ENCODE peak calls at places on chromosomes 5 and 9, in ten cellular contexts. One of them, this sample, is unnamed.

GRCh38 chr5:52342361-52342760 is 445.4 kb upstream of the ITGA1 start:
- DNase-seq in lung: no peak
- DNase-seq in cardiac muscle cell: no peak
- DNase-seq in GM23338: no peak
- DNase-seq in type B pancreatic cell: no peak
- DNase-seq in GM06990: no peak
- DNase-seq in pancreas: no peak
- DNase-seq in CD4-positive, alpha-beta T cell: no peak
- DNase-seq in choroid plexus epithelial cell: no peak
- DNase-seq in PC-9: no peak
- DNase-seq in this sample: no peak

GRCh38 chr5:167665841-167666375 is 625.5 kb upstream of the WWC1 start:
- DNase-seq in lung: no peak
- DNase-seq in cardiac muscle cell: peak
- DNase-seq in GM23338: no peak
- DNase-seq in type B pancreatic cell: no peak
- DNase-seq in GM06990: no peak
- DNase-seq in pancreas: no peak
- DNase-seq in CD4-positive, alpha-beta T cell: no peak
- DNase-seq in choroid plexus epithelial cell: no peak
- DNase-seq in PC-9: no peak
- DNase-seq in this sample: no peak

GRCh38 chr5:128376577-128376976 is 161.5 kb downstream of the FBN2 start:
- DNase-seq in lung: no peak
- DNase-seq in cardiac muscle cell: no peak
- DNase-seq in GM23338: no peak
- DNase-seq in type B pancreatic cell: no peak
- DNase-seq in GM06990: no peak
- DNase-seq in pancreas: no peak
- DNase-seq in CD4-positive, alpha-beta T cell: no peak
- DNase-seq in choroid plexus epithelial cell: no peak
- DNase-seq in PC-9: no peak
- DNase-seq in this sample: no peak

GRCh38 chr9:132752877-132753592 is 82.8 kb downstream of the GTF3C4 start:
- DNase-seq in lung: no peak
- DNase-seq in cardiac muscle cell: no peak
- DNase-seq in GM23338: no peak
- DNase-seq in type B pancreatic cell: no peak
- DNase-seq in GM06990: no peak
- DNase-seq in pancreas: no peak
- DNase-seq in CD4-positive, alpha-beta T cell: no peak
- DNase-seq in choroid plexus epithelial cell: no peak
- DNase-seq in PC-9: no peak
- DNase-seq in this sample: no peak

GRCh38 chr5:130652178-130652577 is 512.9 kb downstream of the HINT1 start:
- DNase-seq in lung: no peak
- DNase-seq in cardiac muscle cell: no peak
- DNase-seq in GM23338: no peak
- DNase-seq in type B pancreatic cell: no peak
- DNase-seq in GM06990: no peak
- DNase-seq in pancreas: no peak
- DNase-seq in CD4-positive, alpha-beta T cell: no peak
- DNase-seq in choroid plexus epithelial cell: peak
- DNase-seq in PC-9: no peak
- DNase-seq in this sample: no peak

GRCh38 chr9:16321461-16322119 is 548.9 kb downstream of the BNC2 start:
- DNase-seq in lung: no peak
- DNase-seq in cardiac muscle cell: no peak
- DNase-seq in GM23338: no peak
- DNase-seq in type B pancreatic cell: no peak
- DNase-seq in GM06990: no peak
- DNase-seq in pancreas: no peak
- DNase-seq in CD4-positive, alpha-beta T cell: no peak
- DNase-seq in choroid plexus epithelial cell: peak
- DNase-seq in PC-9: no peak
- DNase-seq in this sample: no peak

GRCh38 chr5:62001640-62002039 is 304.4 kb upstream of the KIF2A start:
- DNase-seq in lung: no peak
- DNase-seq in cardiac muscle cell: no peak
- DNase-seq in GM23338: no peak
- DNase-seq in type B pancreatic cell: no peak
- DNase-seq in GM06990: no peak
- DNase-seq in pancreas: no peak
- DNase-seq in CD4-positive, alpha-beta T cell: no peak
- DNase-seq in choroid plexus epithelial cell: no peak
- DNase-seq in PC-9: no peak
- DNase-seq in this sample: no peak

GRCh38 chr5:66118294-66118693 is 25.8 kb upstream of the SREK1 start:
- DNase-seq in lung: no peak
- DNase-seq in cardiac muscle cell: no peak
- DNase-seq in GM23338: no peak
- DNase-seq in type B pancreatic cell: no peak
- DNase-seq in GM06990: no peak
- DNase-seq in pancreas: no peak
- DNase-seq in CD4-positive, alpha-beta T cell: no peak
- DNase-seq in choroid plexus epithelial cell: no peak
- DNase-seq in PC-9: no peak
- DNase-seq in this sample: no peak

DNA sequence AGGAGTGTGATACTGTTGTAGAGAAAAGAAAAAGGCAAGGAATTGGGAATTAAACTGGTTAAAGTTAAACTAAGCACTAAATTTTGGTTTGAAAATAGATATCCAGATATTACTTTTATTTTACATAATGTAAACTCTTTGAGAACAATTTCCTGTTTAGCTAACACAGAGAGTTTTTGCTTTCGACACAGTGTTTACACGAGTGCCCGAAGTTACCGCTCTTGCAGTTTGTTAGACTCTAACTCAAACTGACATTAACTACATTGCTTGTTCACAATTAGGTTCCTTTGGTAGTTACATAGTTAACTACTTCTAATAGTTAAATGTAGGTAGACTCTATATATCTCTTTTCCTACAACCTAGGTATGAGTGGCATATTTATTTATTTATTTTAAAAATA is 117.1 kb upstream of the CHD1 start:
- DNase-seq in lung: no peak
- DNase-seq in cardiac muscle cell: no peak
- DNase-seq in GM23338: no peak
- DNase-seq in type B pancreatic cell: no peak
- DNase-seq in GM06990: no peak
- DNase-seq in pancreas: no peak
- DNase-seq in CD4-positive, alpha-beta T cell: no peak
- DNase-seq in choroid plexus epithelial cell: peak
- DNase-seq in PC-9: no peak
- DNase-seq in this sample: no peak
- TF ChIP-seq CTCF in lung: no peak
- TF ChIP-seq CTCF in cardiac muscle cell: no peak
- TF ChIP-seq CTCF in GM23338: no peak
- TF ChIP-seq CTCF in type B pancreatic cell: no peak
- TF ChIP-seq CTCF in GM06990: no peak
- TF ChIP-seq CTCF in pancreas: no peak
- TF ChIP-seq CTCF in CD4-positive, alpha-beta T cell: no peak
- TF ChIP-seq CTCF in choroid plexus epithelial cell: no peak
- TF ChIP-seq CTCF in PC-9: no peak
- TF ChIP-seq CTCF in this sample: no peak

DNA sequence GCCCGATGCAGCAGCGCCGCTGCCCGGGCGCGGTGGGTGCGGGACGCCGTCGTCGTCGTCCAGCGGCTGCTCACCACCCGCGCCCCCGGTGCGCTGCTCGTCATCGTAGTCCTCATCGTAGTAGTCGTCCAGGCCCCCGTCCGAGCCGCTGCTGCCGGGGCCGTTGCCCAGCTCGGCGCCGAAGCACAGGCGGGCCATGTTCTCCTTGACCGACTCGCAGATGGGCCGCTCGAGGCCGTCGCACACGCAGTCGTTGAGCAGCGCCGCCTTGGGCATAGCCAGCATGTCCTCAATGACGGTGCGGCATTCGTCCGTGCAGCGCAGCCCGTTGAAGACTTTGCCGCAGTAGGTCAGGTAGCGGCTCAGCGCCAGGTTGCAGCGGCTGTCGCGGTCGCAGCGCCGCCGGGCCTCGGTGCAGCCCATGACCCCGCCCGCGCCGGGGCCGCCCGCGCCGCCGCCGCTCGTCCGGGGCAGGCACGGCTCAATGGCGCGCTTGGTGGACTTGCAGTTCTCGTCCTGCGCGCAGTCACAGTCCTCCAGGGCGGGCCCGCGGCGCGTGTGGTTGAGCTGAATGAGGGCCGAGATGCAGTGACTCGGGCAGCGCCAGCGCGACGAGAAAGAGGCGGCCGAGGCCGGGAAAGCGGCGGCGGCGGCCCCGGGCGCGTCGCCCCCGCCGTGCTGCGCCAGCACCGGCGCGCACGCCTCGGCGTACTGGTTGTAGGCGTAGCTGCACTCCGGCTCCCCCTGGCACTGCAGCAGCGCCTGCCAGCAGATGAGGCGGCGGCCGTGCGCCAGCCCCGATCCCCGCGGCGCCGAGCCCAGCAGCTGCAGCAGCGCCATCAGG is 1.2 kb downstream of the GAS1 start:
- DNase-seq in lung: peak
- DNase-seq in cardiac muscle cell: peak
- DNase-seq in GM23338: peak
- DNase-seq in type B pancreatic cell: peak
- DNase-seq in GM06990: peak
- DNase-seq in pancreas: peak
- DNase-seq in CD4-positive, alpha-beta T cell: peak
- DNase-seq in choroid plexus epithelial cell: peak
- DNase-seq in PC-9: peak
- DNase-seq in this sample: peak
- TF ChIP-seq CTCF in lung: no peak
- TF ChIP-seq CTCF in cardiac muscle cell: peak
- TF ChIP-seq CTCF in GM23338: peak
- TF ChIP-seq CTCF in type B pancreatic cell: peak
- TF ChIP-seq CTCF in GM06990: no peak
- TF ChIP-seq CTCF in pancreas: no peak
- TF ChIP-seq CTCF in CD4-positive, alpha-beta T cell: no peak
- TF ChIP-seq CTCF in choroid plexus epithelial cell: no peak
- TF ChIP-seq CTCF in PC-9: no peak
- TF ChIP-seq CTCF in this sample: no peak

GRCh38 chr5:126998895-126999570 is 31.3 kb downstream of the MARCHF3 start:
- DNase-seq in lung: no peak
- DNase-seq in cardiac muscle cell: no peak
- DNase-seq in GM23338: no peak
- DNase-seq in type B pancreatic cell: no peak
- DNase-seq in GM06990: no peak
- DNase-seq in pancreas: no peak
- DNase-seq in CD4-positive, alpha-beta T cell: no peak
- DNase-seq in choroid plexus epithelial cell: no peak
- DNase-seq in PC-9: no peak
- DNase-seq in this sample: no peak

GRCh38 chr5:126995689-126996088 is 34.7 kb downstream of the MARCHF3 start:
- DNase-seq in lung: no peak
- DNase-seq in cardiac muscle cell: no peak
- DNase-seq in GM23338: no peak
- DNase-seq in type B pancreatic cell: no peak
- DNase-seq in GM06990: no peak
- DNase-seq in pancreas: no peak
- DNase-seq in CD4-positive, alpha-beta T cell: no peak
- DNase-seq in choroid plexus epithelial cell: no peak
- DNase-seq in PC-9: no peak
- DNase-seq in this sample: no peak

GRCh38 chr5:126995039-126995438 is 35.3 kb downstream of the MARCHF3 start:
- DNase-seq in lung: no peak
- DNase-seq in cardiac muscle cell: no peak
- DNase-seq in GM23338: no peak
- DNase-seq in type B pancreatic cell: no peak
- DNase-seq in GM06990: no peak
- DNase-seq in pancreas: no peak
- DNase-seq in CD4-positive, alpha-beta T cell: no peak
- DNase-seq in choroid plexus epithelial cell: no peak
- DNase-seq in PC-9: no peak
- DNase-seq in this sample: no peak

GRCh38 chr5:127001621-127002296 is 28.6 kb downstream of the MARCHF3 start:
- DNase-seq in lung: no peak
- DNase-seq in cardiac muscle cell: no peak
- DNase-seq in GM23338: no peak
- DNase-seq in type B pancreatic cell: no peak
- DNase-seq in GM06990: no peak
- DNase-seq in pancreas: no peak
- DNase-seq in CD4-positive, alpha-beta T cell: no peak
- DNase-seq in choroid plexus epithelial cell: peak
- DNase-seq in PC-9: no peak
- DNase-seq in this sample: no peak

GRCh38 chr5:126998201-126998631 is 32.1 kb downstream of the MARCHF3 start:
- DNase-seq in lung: no peak
- DNase-seq in cardiac muscle cell: no peak
- DNase-seq in GM23338: no peak
- DNase-seq in type B pancreatic cell: no peak
- DNase-seq in GM06990: no peak
- DNase-seq in pancreas: no peak
- DNase-seq in CD4-positive, alpha-beta T cell: no peak
- DNase-seq in choroid plexus epithelial cell: peak
- DNase-seq in PC-9: no peak
- DNase-seq in this sample: no peak
- TF ChIP-seq CTCF in lung: no peak
- TF ChIP-seq CTCF in cardiac muscle cell: no peak
- TF ChIP-seq CTCF in GM23338: peak
- TF ChIP-seq CTCF in type B pancreatic cell: no peak
- TF ChIP-seq CTCF in GM06990: peak
- TF ChIP-seq CTCF in pancreas: no peak
- TF ChIP-seq CTCF in CD4-positive, alpha-beta T cell: no peak
- TF ChIP-seq CTCF in choroid plexus epithelial cell: no peak
- TF ChIP-seq CTCF in PC-9: no peak
- TF ChIP-seq CTCF in this sample: no peak

DNA sequence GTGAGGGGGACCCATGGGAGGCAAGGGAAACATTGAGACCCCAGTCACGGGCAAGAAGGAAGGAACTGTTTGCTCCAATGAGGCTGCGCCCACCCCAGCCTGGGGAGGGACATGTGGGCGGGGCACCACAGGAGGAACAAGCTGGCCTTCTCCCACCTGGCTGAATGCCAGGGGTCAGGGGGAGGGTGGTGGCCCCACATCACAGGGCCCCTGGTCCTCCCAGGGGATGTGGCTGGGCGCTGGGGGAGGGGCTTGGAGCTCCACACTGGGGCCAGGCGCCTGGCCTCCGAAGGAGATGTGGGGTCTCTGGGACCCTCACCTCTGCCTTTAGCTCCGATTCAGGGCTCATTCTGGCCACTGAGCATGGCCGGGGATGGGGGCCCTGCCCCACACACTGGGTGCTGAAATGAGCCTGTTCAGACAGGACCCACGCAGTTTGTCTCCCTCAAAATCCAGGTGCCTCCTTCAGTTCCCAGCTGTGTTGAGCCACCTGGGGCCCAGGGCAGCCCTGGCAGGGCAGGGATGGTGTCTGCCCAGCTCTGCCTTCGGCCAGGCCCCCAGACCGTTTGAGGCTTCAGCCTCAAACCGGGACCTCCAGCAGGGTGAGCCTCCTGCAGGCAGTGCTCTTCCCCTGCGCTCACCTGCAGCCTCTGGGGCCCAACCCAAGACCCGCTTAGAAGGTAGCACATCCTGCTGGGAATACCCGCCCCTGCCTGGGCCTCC is 33.2 kb upstream of the NOTCH1 start:
- DNase-seq in lung: no peak
- DNase-seq in cardiac muscle cell: peak
- DNase-seq in GM23338: no peak
- DNase-seq in type B pancreatic cell: no peak
- DNase-seq in GM06990: no peak
- DNase-seq in pancreas: peak
- DNase-seq in CD4-positive, alpha-beta T cell: no peak
- DNase-seq in choroid plexus epithelial cell: no peak
- DNase-seq in PC-9: peak
- DNase-seq in this sample: no peak
- TF ChIP-seq CTCF in lung: no peak
- TF ChIP-seq CTCF in cardiac muscle cell: no peak
- TF ChIP-seq CTCF in GM23338: peak
- TF ChIP-seq CTCF in type B pancreatic cell: no peak
- TF ChIP-seq CTCF in GM06990: peak
- TF ChIP-seq CTCF in pancreas: no peak
- TF ChIP-seq CTCF in CD4-positive, alpha-beta T cell: no peak
- TF ChIP-seq CTCF in choroid plexus epithelial cell: no peak
- TF ChIP-seq CTCF in PC-9: no peak
- TF ChIP-seq CTCF in this sample: no peak